ENCODE peak calls at places on chromosomes 7 and 10, in nine cellular contexts. R is HCT116; Q is cardiac muscle cell; E is CD8-positive, alpha-beta T cell; X is tibial artery; M is spleen; O is psoas muscle; J is esophagus muscularis mucosa; D is transverse colon. F is an unnamed sample.

GRCh38 chr7:150941983-150942590 is 36.0 kb downstream of the KCNH2 start:
- DNase-seq in R (no peak), Q (peak), E (peak), X (no peak), M (peak), O (no peak), J (no peak), D (peak), F (no peak)

GRCh38 chr10:84845628-84846261 is 517.4 kb downstream of the CCSER2 start:
- DNase-seq in R (peak), Q (peak), E (no peak), X (no peak), M (no peak), O (no peak), J (no peak), D (no peak), F (no peak)

GRCh38 chr10:35335718-35336083 is 608 bp upstream of the CCNY start:
- DNase-seq in R (no peak), Q (no peak), E (peak), X (peak), M (peak), O (no peak), J (no peak), D (peak), F (no peak)

GRCh38 chr7:64884913-64885370 is 18.1 kb upstream of the ZNF273 start:
- DNase-seq in R (no peak), Q (no peak), E (no peak), X (no peak), M (no peak), O (no peak), J (peak), D (no peak), F (no peak)

GRCh38 chr10:119270893-119271361 is 63.6 kb downstream of the GRK5 start:
- DNase-seq in R (peak), Q (no peak), E (peak), X (peak), M (peak), O (peak), J (no peak), D (peak), F (peak)

GRCh38 chr10:77537051-77537450 is 100.6 kb downstream of the KCNMA1 start:
- DNase-seq in R (no peak), Q (no peak), E (no peak), X (no peak), M (no peak), O (no peak), J (no peak), D (no peak), F (no peak)

GRCh38 chr10:12048547-12048946 is 5.9 kb upstream of the UPF2 start:
- DNase-seq in R (no peak), Q (no peak), E (no peak), X (no peak), M (no peak), O (no peak), J (no peak), D (no peak), F (no peak)

GRCh38 chr7:617614-618538 is 98.2 kb upstream of the PDGFA start:
- DNase-seq in R (no peak), Q (no peak), E (peak), X (no peak), M (peak), O (no peak), J (no peak), D (peak), F (no peak)

GRCh38 chr10:3624367-3624766 is 160.6 kb downstream of the KLF6 start:
- DNase-seq in R (no peak), Q (no peak), E (no peak), X (no peak), M (no peak), O (no peak), J (no peak), D (no peak), F (no peak)

GRCh38 chr7:84985073-84985784 is 201.6 kb downstream of the SEMA3D start:
- DNase-seq in R (no peak), Q (no peak), E (no peak), X (no peak), M (no peak), O (no peak), J (no peak), D (no peak), F (no peak)

GRCh38 chr7:102093599-102094001 is 193.1 kb upstream of the SH2B2 start:
- DNase-seq in R (no peak), Q (no peak), E (no peak), X (no peak), M (no peak), O (no peak), J (no peak), D (peak), F (no peak)

GRCh38 chr7:55469271-55469681 is 103.0 kb downstream of the VOPP1 start:
- DNase-seq in R (no peak), Q (no peak), E (peak), X (no peak), M (no peak), O (no peak), J (no peak), D (peak), F (no peak)

GRCh38 chr7:44368455-44368854 is 43.1 kb upstream of the CAMK2B start:
- DNase-seq in R (no peak), Q (no peak), E (no peak), X (no peak), M (no peak), O (no peak), J (no peak), D (no peak), F (no peak)

GRCh38 chr7:3370068-3370704 is 69.1 kb downstream of the SDK1 start:
- DNase-seq in R (no peak), Q (no peak), E (no peak), X (no peak), M (no peak), O (no peak), J (no peak), D (no peak), F (no peak)

GRCh38 chr7:55048221-55048859 is 29.5 kb downstream of the EGFR start:
- DNase-seq in R (no peak), Q (no peak), E (no peak), X (no peak), M (no peak), O (no peak), J (no peak), D (no peak), F (no peak)

GRCh38 chr10:12081879-12082560 is 13.3 kb downstream of the DHTKD1 start:
- DNase-seq in R (no peak), Q (no peak), E (no peak), X (no peak), M (no peak), O (no peak), J (no peak), D (no peak), F (no peak)

GRCh38 chr7:116554436-116554835 is 29.6 kb downstream of the CAV1 start:
- DNase-seq in R (no peak), Q (no peak), E (no peak), X (peak), M (no peak), O (no peak), J (no peak), D (no peak), F (no peak)

GRCh38 chr10:31359979-31360378 is 41.0 kb downstream of the ZEB1 start:
- DNase-seq in R (no peak), Q (no peak), E (no peak), X (no peak), M (no peak), O (no peak), J (no peak), D (no peak), F (no peak)

GRCh38 chr10:6995339-6995738 is 415.3 kb upstream of the PRKCQ start:
- DNase-seq in R (no peak), Q (no peak), E (no peak), X (no peak), M (no peak), O (no peak), J (no peak), D (no peak), F (no peak)

GRCh38 chr10:125859128-125859817 is 21.8 kb downstream of the DHX32 start:
- DNase-seq in R (no peak), Q (no peak), E (no peak), X (no peak), M (no peak), O (no peak), J (peak), D (no peak), F (no peak)

GRCh38 chr10:6493521-6494451 is 86.3 kb downstream of the PRKCQ start:
- DNase-seq in R (no peak), Q (no peak), E (no peak), X (no peak), M (no peak), O (no peak), J (peak), D (no peak), F (no peak)

GRCh38 chr10:55370021-55370420 is 569.0 kb upstream of the PCDH15 start:
- DNase-seq in R (no peak), Q (no peak), E (no peak), X (no peak), M (no peak), O (no peak), J (no peak), D (no peak), F (no peak)

GRCh38 chr7:98930464-98930863 is 52.1 kb downstream of the TRRAP start:
- DNase-seq in R (no peak), Q (no peak), E (peak), X (no peak), M (no peak), O (no peak), J (no peak), D (peak), F (no peak)

GRCh38 chr7:1290262-1291039 is 57.8 kb downstream of the UNCX start:
- DNase-seq in R (no peak), Q (peak), E (peak), X (no peak), M (peak), O (no peak), J (no peak), D (no peak), F (no peak)

GRCh38 chr7:387132-388022 is 97.4 kb downstream of the FOXL3 start:
- DNase-seq in R (no peak), Q (no peak), E (no peak), X (peak), M (peak), O (no peak), J (no peak), D (peak), F (no peak)

GRCh38 chr7:42232275-42232674 is 4.7 kb downstream of the GLI3 start:
- DNase-seq in R (no peak), Q (no peak), E (no peak), X (peak), M (no peak), O (peak), J (no peak), D (no peak), F (no peak)

GRCh38 chr10:57420881-57421280 is 846.8 kb downstream of the IPMK start:
- DNase-seq in R (no peak), Q (no peak), E (no peak), X (no peak), M (no peak), O (no peak), J (no peak), D (no peak), F (no peak)

GRCh38 chr7:106260136-106260561 is 24.6 kb downstream of the NAMPT start:
- DNase-seq in R (no peak), Q (no peak), E (no peak), X (no peak), M (no peak), O (no peak), J (no peak), D (no peak), F (no peak)

GRCh38 chr7:148732862-148733261 is 34.2 kb downstream of the CUL1 start:
- DNase-seq in R (no peak), Q (no peak), E (no peak), X (no peak), M (no peak), O (no peak), J (no peak), D (no peak), F (no peak)

GRCh38 chr10:100364147-100364546 is 17.1 kb downstream of the SCD start:
- DNase-seq in R (no peak), Q (no peak), E (no peak), X (no peak), M (no peak), O (no peak), J (no peak), D (no peak), F (no peak)

GRCh38 chr10:119667562-119668328 is 16.6 kb downstream of the BAG3 start:
- DNase-seq in R (peak), Q (peak), E (no peak), X (peak), M (no peak), O (peak), J (no peak), D (peak), F (peak)

GRCh38 chr10:129035052-129035805 is 431.8 kb upstream of the MGMT start:
- DNase-seq in R (no peak), Q (no peak), E (peak), X (no peak), M (peak), O (no peak), J (no peak), D (peak), F (no peak)

GRCh38 chr10:35726850-35727249 is 84.8 kb upstream of the FZD8 start:
- DNase-seq in R (no peak), Q (no peak), E (no peak), X (no peak), M (no peak), O (no peak), J (no peak), D (no peak), F (no peak)

GRCh38 chr10:4663162-4663992 is 162.6 kb upstream of the AKR1E2 start:
- DNase-seq in R (peak), Q (peak), E (no peak), X (peak), M (no peak), O (peak), J (no peak), D (peak), F (peak)

DNA sequence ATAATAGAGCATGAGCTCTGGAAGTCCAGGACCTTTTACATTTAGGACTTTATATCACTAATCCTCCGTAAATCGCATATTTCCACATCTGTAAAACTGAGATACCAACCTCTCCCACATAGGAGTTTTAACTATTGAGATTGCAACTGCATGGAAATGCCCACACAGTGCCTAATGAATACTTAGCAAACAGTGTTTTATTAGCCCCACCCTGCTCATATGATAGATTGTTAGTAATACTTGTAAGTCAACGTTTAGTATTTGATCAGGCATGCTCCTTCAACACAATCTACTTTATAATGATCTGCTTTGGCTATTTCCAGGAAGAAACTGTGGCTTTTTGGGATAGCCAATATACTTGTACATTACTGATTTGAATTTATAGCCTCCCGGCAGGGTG is 8.5 kb downstream of the PDZD8 start:
- DNase-seq in R (no peak), Q (no peak), E (no peak), X (no peak), M (no peak), O (no peak), J (no peak), D (no peak), F (no peak)
- H3K27ac ChIP-seq in R (peak), Q (no peak), E (no peak), X (no peak), M (no peak), O (no peak), J (no peak), D (peak), F (no peak)

DNA sequence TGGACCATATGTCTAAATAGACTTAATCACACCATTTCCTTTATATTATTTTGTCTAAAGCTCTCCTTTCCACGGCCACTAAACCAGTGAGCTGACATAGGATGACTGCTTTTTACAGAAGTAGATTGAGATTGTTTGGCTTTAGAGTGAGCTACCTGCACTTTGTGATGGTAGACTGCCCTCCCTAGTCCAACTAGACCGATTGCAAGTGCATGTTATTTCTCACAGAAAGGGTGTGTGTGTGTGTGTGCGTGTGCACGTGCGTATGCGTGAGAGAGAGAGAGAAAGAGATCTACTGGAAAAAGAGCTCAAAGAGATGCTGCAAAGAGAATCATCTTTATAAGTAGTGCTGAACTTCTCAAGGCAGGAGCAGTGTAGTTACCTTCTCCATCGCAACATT is 60.7 kb downstream of the VCL start:
- DNase-seq in R (peak), Q (peak), E (peak), X (no peak), M (no peak), O (no peak), J (no peak), D (no peak), F (no peak)
- TF ChIP-seq CTCF in R (no peak), Q (no peak), E (no peak), X (no peak), M (no peak), O (peak), J (no peak), D (no peak), F (no peak)

DNA sequence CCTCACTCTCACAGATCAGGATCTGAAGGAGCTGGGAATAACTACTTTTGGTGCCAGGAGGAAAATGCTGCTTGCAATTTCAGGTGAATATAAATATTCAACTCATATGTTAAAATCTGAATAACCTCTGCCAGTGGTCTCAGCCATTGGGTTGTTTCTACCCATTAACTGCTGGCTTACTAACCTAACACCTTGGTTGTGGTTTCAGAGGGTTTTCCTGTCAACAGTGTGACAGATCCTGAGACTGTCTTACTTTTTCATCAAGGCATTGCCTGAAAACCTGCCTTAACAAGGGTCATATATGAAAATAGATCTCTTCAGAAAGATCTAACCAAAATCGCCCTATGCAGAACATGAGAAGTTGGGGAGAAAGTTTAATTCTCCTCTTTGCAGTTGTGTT is 307.7 kb downstream of the BICC1 start:
- DNase-seq in R (no peak), Q (no peak), E (no peak), X (no peak), M (no peak), O (no peak), J (no peak), D (no peak), F (no peak)
- H3K27ac ChIP-seq in R (no peak), Q (no peak), E (no peak), X (peak), M (no peak), O (no peak), J (no peak), D (no peak), F (no peak)

DNA sequence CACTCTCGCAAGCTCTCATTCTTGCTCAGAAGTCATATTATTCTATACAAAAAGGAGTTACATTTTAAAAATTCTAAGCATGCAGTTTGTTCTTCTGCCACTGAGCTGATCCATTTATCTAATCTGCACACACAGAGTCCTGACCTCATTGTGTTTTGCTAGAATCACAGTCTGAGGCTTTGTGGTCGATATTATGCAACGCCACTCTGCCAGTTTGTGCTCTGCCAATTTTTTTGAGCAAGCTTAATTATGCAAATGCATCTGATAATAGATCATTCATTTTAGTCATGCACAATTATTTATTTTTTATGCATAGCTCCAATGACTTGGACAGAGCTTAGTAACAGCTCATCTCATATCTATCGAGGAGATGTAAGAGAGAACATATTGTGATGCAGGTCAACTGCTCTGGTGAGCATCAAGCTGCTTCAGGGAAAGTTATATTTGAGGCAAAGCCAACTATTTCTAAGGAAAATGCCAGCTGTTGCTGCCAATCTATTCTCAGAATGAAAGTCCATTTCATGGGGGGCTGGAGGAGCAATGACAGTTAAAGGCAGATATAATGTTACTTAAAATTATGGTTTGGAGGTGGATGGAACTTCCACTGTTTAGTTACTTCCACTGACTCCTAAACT is 424.7 kb downstream of the KIF20B start:
- DNase-seq in R (no peak), Q (no peak), E (no peak), X (no peak), M (no peak), O (no peak), J (no peak), D (no peak), F (no peak)
- TF ChIP-seq CTCF in R (no peak), Q (peak), E (no peak), X (no peak), M (no peak), O (no peak), J (no peak), D (no peak), F (no peak)

DNA sequence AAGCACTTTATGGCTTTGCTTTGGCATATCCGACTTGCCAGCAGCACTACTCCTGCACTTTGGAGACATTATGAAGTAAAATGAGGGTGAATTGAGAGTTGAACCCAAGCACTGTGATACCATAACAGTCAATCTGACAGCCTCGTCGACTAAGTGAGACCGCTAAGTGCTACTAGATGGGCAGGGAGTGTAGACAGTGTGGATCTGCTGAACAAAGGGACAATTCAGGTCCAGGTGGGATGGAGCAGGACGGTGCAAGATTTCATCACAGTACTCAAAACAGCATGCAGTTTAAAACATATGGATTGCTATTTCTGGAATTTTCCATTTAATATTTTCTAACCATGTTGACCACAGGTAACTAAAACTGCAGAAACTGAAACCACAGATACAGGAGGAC is 20.8 kb upstream of the PRTFDC1 start:
- DNase-seq in R (no peak), Q (no peak), E (no peak), X (no peak), M (no peak), O (no peak), J (no peak), D (no peak), F (no peak)
- H3K27ac ChIP-seq in R (no peak), Q (no peak), E (no peak), X (no peak), M (no peak), O (no peak), J (no peak), D (no peak), F (no peak)

DNA sequence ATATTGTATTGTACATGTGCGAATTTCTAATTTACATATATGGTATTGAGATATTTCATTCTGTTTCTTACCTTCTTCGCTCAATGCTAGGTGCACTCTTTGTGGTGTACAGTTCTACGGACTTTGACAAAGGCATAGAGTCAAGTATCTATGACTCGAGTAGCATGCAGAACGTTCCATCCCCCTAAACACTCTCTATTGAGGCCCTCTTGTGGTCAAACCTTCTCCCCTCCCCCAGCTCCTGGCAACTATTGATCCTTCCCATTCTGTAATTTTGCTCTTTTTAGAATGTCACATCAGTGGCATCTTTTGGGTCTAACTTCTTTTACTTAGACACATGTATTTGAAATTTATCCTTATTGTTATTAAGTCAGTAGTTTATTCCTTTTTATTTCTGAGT is 30.7 kb upstream of the GDF10 start:
- DNase-seq in R (no peak), Q (peak), E (no peak), X (no peak), M (no peak), O (no peak), J (no peak), D (no peak), F (no peak)
- TF ChIP-seq CTCF in R (peak), Q (peak), E (no peak), X (no peak), M (no peak), O (peak), J (no peak), D (no peak), F (no peak)

GRCh38 chr10:13608246-13608853 is 21.6 kb downstream of the PRPF18 start:
- DNase-seq in R (no peak), Q (no peak), E (no peak), X (no peak), M (no peak), O (peak), J (no peak), D (no peak), F (no peak)
- H3K27ac ChIP-seq in R (no peak), Q (no peak), E (no peak), X (no peak), M (no peak), O (peak), J (no peak), D (no peak), F (no peak)

GRCh38 chr7:38374507-38374906 is 101.1 kb upstream of the TARP start:
- DNase-seq in R (no peak), Q (peak), E (peak), X (peak), M (no peak), O (no peak), J (no peak), D (no peak), F (no peak)
- TF ChIP-seq CTCF in R (peak), Q (peak), E (peak), X (peak), M (peak), O (peak), J (peak), D (peak), F (peak)

F was measured in lung.